ENCODE peak calls at places on chromosomes 11 and 22, in nine cellular contexts. N is IMR-90, G is HCT116, I is upper lobe of left lung, O is GM12878, C is A549, P is K562, E is heart left ventricle, S is right lobe of liver. V is an unnamed sample.

GRCh38 chr11:10829139-10829538 is 20.4 kb upstream of the EIF4G2 start:
- ATAC-seq in N (no peak), G (no peak), I (no peak), O (no peak), C (no peak), P (no peak), E (no peak), S (no peak), V (no peak)

GRCh38 chr11:58622344-58622743 is at the start of gene CNTF:
- ATAC-seq in N (no peak), G (no peak), I (no peak), O (no peak), C (no peak), P (no peak), E (peak; percentile 71), S (no peak), V (no peak)

GRCh38 chr11:46210133-46210636 is 67.3 kb upstream of the CREB3L1 start:
- ATAC-seq in N (peak; percentile 76), G (no peak), I (peak; percentile 64), O (peak; percentile 80), C (peak; percentile 71), P (peak; percentile 74), E (peak; percentile 24), S (peak; percentile 50), V (no peak)

GRCh38 chr11:5719703-5720495 is 16.3 kb upstream of the OR56B1 start:
- ATAC-seq in N (no peak), G (no peak), I (no peak), O (no peak), C (no peak), P (no peak), E (no peak), S (no peak), V (no peak)

GRCh38 chr11:120467627-120468026 is 43.9 kb upstream of the GRIK4 start:
- ATAC-seq in N (no peak), G (peak; percentile 34), I (no peak), O (no peak), C (no peak), P (no peak), E (no peak), S (no peak), V (no peak)

GRCh38 chr11:57668467-57668890 is 565 bp downstream of the ZDHHC5 start:
- ATAC-seq in N (no peak), G (no peak), I (peak; percentile 28), O (peak; percentile 8), C (no peak), P (peak; percentile 38), E (no peak), S (no peak), V (no peak)

GRCh38 chr11:129937592-129938238 is 42.3 kb upstream of the NFRKB start:
- ATAC-seq in N (no peak), G (no peak), I (no peak), O (no peak), C (no peak), P (no peak), E (no peak), S (no peak), V (no peak)

GRCh38 chr11:108037211-108037610 is 28.5 kb downstream of the CUL5 start:
- ATAC-seq in N (peak; percentile 49), G (no peak), I (no peak), O (no peak), C (no peak), P (no peak), E (no peak), S (peak; percentile 31), V (no peak)

GRCh38 chr11:13150487-13150886 is 127.1 kb upstream of the BMAL1 start:
- ATAC-seq in N (no peak), G (no peak), I (no peak), O (no peak), C (no peak), P (no peak), E (no peak), S (no peak), V (no peak)

GRCh38 chr11:1916986-1917522 is 2.4 kb upstream of the TNNT3 start:
- ATAC-seq in N (no peak), G (no peak), I (peak; percentile 22), O (peak; percentile 26), C (no peak), P (no peak), E (peak; percentile 48), S (no peak), V (no peak)

GRCh38 chr11:131966667-131967066 is 596.3 kb downstream of the NTM start:
- ATAC-seq in N (no peak), G (no peak), I (no peak), O (no peak), C (no peak), P (no peak), E (no peak), S (no peak), V (no peak)

GRCh38 chr11:11988862-11989261 is 19.6 kb downstream of the DKK3 start:
- ATAC-seq in N (no peak), G (peak; percentile 23), I (no peak), O (no peak), C (peak; percentile 14), P (peak; percentile 30), E (no peak), S (no peak), V (no peak)

GRCh38 chr11:45332486-45332934 is 46.4 kb upstream of the SYT13 start:
- ATAC-seq in N (peak; percentile 78), G (peak; percentile 75), I (peak; percentile 77), O (peak; percentile 77), C (peak; percentile 69), P (peak; percentile 86), E (peak; percentile 70), S (peak; percentile 83), V (peak; percentile 61)

GRCh38 chr11:134843020-134843419 is 431.0 kb upstream of the B3GAT1 start:
- ATAC-seq in N (no peak), G (no peak), I (no peak), O (no peak), C (no peak), P (no peak), E (no peak), S (no peak), V (no peak)

GRCh38 chr22:23845661-23846469 is 7.1 kb upstream of the DERL3 start:
- ATAC-seq in N (no peak), G (no peak), I (no peak), O (no peak), C (no peak), P (no peak), E (no peak), S (no peak), V (no peak)

GRCh38 chr11:67608486-67608885 is 1.8 kb downstream of the NDUFV1 start:
- ATAC-seq in N (no peak), G (no peak), I (no peak), O (no peak), C (no peak), P (no peak), E (no peak), S (no peak), V (no peak)

GRCh38 chr11:67611704-67612587 is 5.2 kb downstream of the NDUFV1 start:
- ATAC-seq in N (no peak), G (no peak), I (no peak), O (no peak), C (no peak), P (no peak), E (no peak), S (no peak), V (no peak)

GRCh38 chr11:67609316-67609715 is 2.6 kb downstream of the NDUFV1 start:
- ATAC-seq in N (no peak), G (no peak), I (no peak), O (no peak), C (no peak), P (no peak), E (no peak), S (no peak), V (no peak)

GRCh38 chr11:67611165-67611564 is 4.4 kb downstream of the NDUFV1 start:
- ATAC-seq in N (no peak), G (no peak), I (no peak), O (no peak), C (no peak), P (no peak), E (no peak), S (no peak), V (no peak)

DNA sequence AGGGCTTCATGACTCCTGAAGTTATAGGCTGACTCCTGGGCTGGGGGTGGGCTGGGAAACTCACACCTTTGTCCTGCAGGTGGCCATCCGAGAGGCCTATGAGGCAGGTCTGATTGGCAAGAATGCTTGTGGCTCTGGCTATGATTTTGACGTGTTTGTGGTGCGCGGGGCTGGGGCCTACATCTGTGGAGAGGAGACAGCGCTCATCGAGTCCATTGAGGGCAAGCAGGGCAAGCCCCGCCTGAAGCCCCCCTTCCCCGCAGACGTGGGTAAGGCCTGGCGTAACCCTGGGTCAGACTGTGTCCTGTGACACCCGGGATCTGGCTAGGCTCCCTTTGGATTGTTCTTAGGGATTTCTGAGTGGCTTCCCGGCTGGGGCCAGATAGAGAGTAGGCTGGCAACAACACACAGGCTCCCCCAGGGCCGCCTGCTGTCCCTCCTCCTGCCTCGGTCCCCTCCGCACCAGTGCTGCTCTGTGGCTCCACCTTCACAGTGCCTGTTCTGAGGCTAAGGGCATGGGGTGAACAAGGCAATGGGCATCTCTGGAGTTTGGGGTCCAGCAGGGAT is 3.6 kb downstream of the NDUFV1 start:
- ATAC-seq in N (no peak), G (no peak), I (no peak), O (no peak), C (no peak), P (no peak), E (no peak), S (no peak), V (no peak)
- H3K4me1 ChIP-seq in N (peaks cover 6% of the 10 kb centered on the region), G (peaks cover 8% of the 10 kb centered on the region), I (peaks cover 24% of the 10 kb centered on the region), O (peaks cover 34% of the 10 kb centered on the region), C (peaks cover 19% of the 10 kb centered on the region), P (peaks cover 15% of the 10 kb centered on the region), E (peaks cover 37% of the 10 kb centered on the region), S (no peaks in the 10 kb centered on the region), V (no peaks in the 10 kb centered on the region)

DNA sequence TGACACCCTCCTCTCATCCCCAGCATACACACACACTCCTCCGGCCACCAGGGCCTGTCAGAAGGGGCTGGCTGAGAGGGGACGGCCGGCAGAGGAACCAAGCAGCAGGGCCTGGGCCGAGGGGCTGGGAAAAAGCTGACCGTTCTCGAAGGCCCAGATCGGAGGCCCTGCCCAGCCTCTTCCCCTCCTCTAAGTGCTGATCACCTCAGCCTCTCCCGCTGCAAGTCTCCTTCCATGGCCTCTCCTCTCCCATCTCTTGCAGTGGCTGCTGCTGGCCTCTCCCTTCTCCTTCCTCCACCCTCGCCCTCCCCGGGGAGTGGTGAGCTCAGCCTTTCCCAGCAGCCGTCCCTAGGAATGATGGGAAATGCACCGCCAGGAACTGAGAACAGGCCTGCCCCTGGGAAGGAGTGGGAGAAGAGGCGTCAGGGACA is 39.6 kb downstream of the ARRB1 start:
- ATAC-seq in N (peak; percentile 52), G (peak; percentile 69), I (peak; percentile 82), O (no peak), C (no peak), P (no peak), E (peak; percentile 90), S (peak; percentile 48), V (peak; percentile 83)
- TF ChIP-seq POLR2A in N (no peak), G (no peak), I (no peak), O (no peak), C (no peak), P (no peak), E (peak; percentile 74), S (no peak), V (peak; percentile 12)

GRCh38 chr11:76512851-76513653 is 68.2 kb downstream of the EMSY start:
- ATAC-seq in N (peak; percentile 80), G (peak; percentile 54), I (no peak), O (no peak), C (no peak), P (no peak), E (no peak), S (no peak), V (no peak)
- TF ChIP-seq CTCF in N (peak; percentile 67), G (peak; percentile 31), I (peak; percentile 31), O (peak; percentile 7), C (peak; percentile 59), P (peak; percentile 56), E (peak; percentile 66), S (peak; percentile 41), V (no peak)

GRCh38 chr11:73322986-73323306 is 14.9 kb downstream of the ARHGEF17 start:
- ATAC-seq in N (peak; percentile 0), G (no peak), I (no peak), O (no peak), C (no peak), P (no peak), E (no peak), S (no peak), V (no peak)
- H3K4me1 ChIP-seq in N (peaks cover 70% of the 10 kb centered on the region), G (peaks cover 42% of the 10 kb centered on the region), I (peaks cover 75% of the 10 kb centered on the region), O (peaks cover 73% of the 10 kb centered on the region), C (peaks cover 9% of the 10 kb centered on the region), P (peaks cover 9% of the 10 kb centered on the region), E (peaks cover 100% of the 10 kb centered on the region), S (no peaks in the 10 kb centered on the region), V (peaks cover 80% of the 10 kb centered on the region)